ENCODE peak calls at places on chromosomes 11 and 22, in seven cellular contexts. J is brain microvascular endothelial cell, A is neural progenitor cell, M is mucosa of descending colon, E is fibroblast of mammary gland, B is AG09309, N is upper lobe of right lung. G is an unnamed sample.

GRCh38 chr11:69881467-69882269 is 62.5 kb upstream of the FGF3 start:
- DNase-seq in J (no peak), A (peak; percentile 75), M (peak; percentile 38), E (no peak), B (no peak), N (peak; percentile 55), G (no peak)

GRCh38 chr11:19242184-19242932 is 1.6 kb upstream of the E2F8 start:
- DNase-seq in J (peak; percentile 4), A (peak; percentile 50), M (peak; percentile 55), E (no peak), B (no peak), N (no peak), G (no peak)

GRCh38 chr22:46007003-46007847 is 30.3 kb upstream of the WNT7B start:
- DNase-seq in J (peak; percentile 35), A (no peak), M (peak; percentile 70), E (peak; percentile 89), B (no peak), N (peak; percentile 88), G (peak; percentile 72)

GRCh38 chr22:38016182-38017078 is 32.1 kb upstream of the SOX10 start:
- DNase-seq in J (no peak), A (peak; percentile 84), M (no peak), E (peak; percentile 21), B (no peak), N (no peak), G (no peak)

GRCh38 chr22:20853236-20853660 is 5.4 kb downstream of the PI4KA start:
- DNase-seq in J (no peak), A (no peak), M (no peak), E (no peak), B (no peak), N (no peak), G (no peak)

GRCh38 chr22:17158176-17158567 is 905 bp downstream of the HDHD5 start:
- DNase-seq in J (no peak), A (no peak), M (no peak), E (no peak), B (no peak), N (no peak), G (no peak)

GRCh38 chr11:46162700-46163099 is 41.4 kb upstream of the PHF21A start:
- DNase-seq in J (no peak), A (no peak), M (no peak), E (no peak), B (no peak), N (no peak), G (no peak)

GRCh38 chr11:118194835-118195627 is 18.6 kb upstream of the SCN2B start:
- DNase-seq in J (peak; percentile 9), A (no peak), M (peak; percentile 68), E (peak; percentile 77), B (peak; percentile 27), N (peak; percentile 83), G (peak; percentile 91)

GRCh38 chr11:1070594-1071462 is 3.8 kb upstream of the MUC2 start:
- DNase-seq in J (no peak), A (no peak), M (no peak), E (no peak), B (no peak), N (peak; percentile 40), G (no peak)

GRCh38 chr11:73313652-73314051 is 5.6 kb downstream of the ARHGEF17 start:
- DNase-seq in J (no peak), A (no peak), M (no peak), E (no peak), B (no peak), N (no peak), G (no peak)

GRCh38 chr11:59102259-59102765 is 4.7 kb upstream of the FAM111B start:
- DNase-seq in J (peak; percentile 35), A (peak; percentile 87), M (peak; percentile 79), E (peak; percentile 46), B (no peak), N (peak; percentile 81), G (no peak)

GRCh38 chr22:50641696-50642607 is 14.0 kb upstream of the ARSA start:
- DNase-seq in J (peak; percentile 16), A (peak; percentile 82), M (no peak), E (peak; percentile 29), B (no peak), N (peak; percentile 71), G (no peak)

GRCh38 chr11:57639321-57640067 is 10.2 kb downstream of the YPEL4 start:
- DNase-seq in J (no peak), A (peak; percentile 98), M (no peak), E (peak; percentile 18), B (no peak), N (no peak), G (no peak)

GRCh38 chr11:841981-842369 is 354 bp downstream of the POLR2L start:
- DNase-seq in J (no peak), A (no peak), M (no peak), E (no peak), B (no peak), N (no peak), G (no peak)

GRCh38 chr22:24120029-24120428 is 61.3 kb upstream of the SUSD2 start:
- DNase-seq in J (no peak), A (no peak), M (no peak), E (no peak), B (no peak), N (no peak), G (no peak)

GRCh38 chr22:35212020-35212419 is 45.3 kb upstream of the HMGXB4 start:
- DNase-seq in J (peak; percentile 15), A (no peak), M (no peak), E (peak; percentile 50), B (no peak), N (no peak), G (peak; percentile 44)

GRCh38 chr22:17060126-17060525 is 24.7 kb upstream of the IL17RA start:
- DNase-seq in J (no peak), A (no peak), M (no peak), E (no peak), B (no peak), N (no peak), G (no peak)

GRCh38 chr22:39543095-39543494 is 10.5 kb upstream of the RPS19BP1 start:
- DNase-seq in J (no peak), A (peak; percentile 79), M (no peak), E (peak; percentile 48), B (no peak), N (no peak), G (no peak)

GRCh38 chr22:42305967-42306366 is 35.5 kb upstream of the TCF20 start:
- DNase-seq in J (no peak), A (no peak), M (no peak), E (no peak), B (no peak), N (no peak), G (no peak)

GRCh38 chr22:45709004-45709739 is 37.5 kb downstream of the ATXN10 start:
- DNase-seq in J (no peak), A (no peak), M (no peak), E (peak; percentile 85), B (peak; percentile 53), N (no peak), G (peak; percentile 23)

DNA sequence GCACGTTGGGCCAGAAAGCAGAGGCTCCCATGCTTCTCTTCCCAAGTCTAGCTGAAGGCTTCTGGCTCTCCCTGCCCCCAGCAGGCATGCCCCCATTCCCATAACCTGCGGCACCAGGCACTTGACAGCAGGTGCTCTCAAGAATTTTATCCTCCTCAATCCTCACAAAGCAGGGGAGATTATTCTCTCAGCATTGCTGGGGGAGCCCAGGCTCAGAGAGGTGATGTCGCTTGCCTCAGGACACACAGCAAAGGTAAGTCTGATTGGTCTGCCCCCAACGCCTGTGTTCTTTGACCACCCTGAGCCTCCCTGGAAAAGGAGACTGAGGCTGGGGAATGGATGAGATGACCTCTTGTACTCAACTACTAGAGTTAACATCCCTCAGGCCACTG is 4.8 kb downstream of the TST start:
- DNase-seq in J (no peak), A (no peak), M (no peak), E (no peak), B (no peak), N (no peak), G (no peak)
- TF ChIP-seq CTCF in J (no peak), A (no peak), M (no peak), E (no peak), B (no peak), N (no peak), G (no peak)

DNA sequence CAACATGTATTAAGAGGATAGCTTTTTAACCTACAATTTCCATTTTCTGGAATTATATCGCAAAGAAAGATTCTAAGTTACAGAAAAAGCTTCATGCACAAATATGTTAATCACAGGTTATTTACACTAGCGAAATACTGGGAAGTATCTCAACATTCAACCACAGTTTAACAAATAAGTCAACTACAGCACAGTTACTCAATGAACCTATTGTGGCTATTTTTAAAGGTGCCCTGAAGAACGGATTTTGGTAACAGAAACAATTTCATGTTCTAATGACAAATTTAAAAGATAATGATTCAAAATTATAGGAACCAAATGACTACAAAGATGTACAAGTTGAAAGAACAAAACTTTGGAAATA is 51.2 kb downstream of the SYN3 start:
- DNase-seq in J (no peak), A (no peak), M (no peak), E (no peak), B (no peak), N (no peak), G (no peak)
- H3K4me3 ChIP-seq in J (no peak overlapping the region), A (no peak overlapping the region), M (no peak overlapping the region), E (no peak overlapping the region), B (no peak overlapping the region), N (no peak overlapping the region), G (no peak overlapping the region)

DNA sequence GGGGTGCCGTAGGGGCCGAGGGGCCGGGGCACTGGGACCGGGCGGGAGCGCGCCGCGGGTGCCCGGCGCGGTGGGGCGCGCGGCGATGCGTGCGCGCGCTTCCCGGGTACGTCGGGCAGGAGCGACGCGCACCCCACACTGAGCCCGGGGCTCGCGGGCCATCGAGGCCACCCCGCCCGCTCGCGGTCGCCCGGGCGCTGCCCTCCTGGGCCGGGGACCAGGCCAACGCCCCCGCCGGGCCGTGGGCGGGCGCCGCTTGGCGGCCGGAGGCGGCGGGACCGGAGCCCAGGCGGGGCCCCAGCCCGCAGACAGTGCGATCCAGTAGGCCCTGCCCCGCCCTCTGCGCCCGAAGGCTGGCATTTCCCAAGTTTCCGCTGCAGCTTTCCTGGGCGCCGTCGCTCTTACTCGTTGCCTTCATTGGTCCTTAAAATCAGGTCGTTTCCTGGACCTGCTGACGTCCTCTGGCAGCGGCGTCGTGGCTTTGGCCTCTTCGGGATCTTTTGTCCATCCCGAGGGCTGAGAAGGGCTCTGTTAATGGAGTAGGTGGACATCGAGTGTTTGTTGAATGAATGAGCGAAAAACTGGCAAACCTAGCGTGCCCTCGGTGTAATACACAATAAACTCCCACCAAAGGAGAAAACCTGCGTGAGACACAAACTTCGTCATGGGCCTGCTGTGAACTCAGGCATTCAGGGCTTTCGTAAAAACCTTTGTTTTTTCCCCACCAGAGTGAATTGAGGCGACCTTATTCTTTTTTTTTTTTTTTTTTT is 638 bp downstream of the PARVA start:
- DNase-seq in J (peak; percentile 49), A (peak; percentile 90), M (peak; percentile 87), E (peak; percentile 73), B (peak; percentile 52), N (peak; percentile 91), G (no peak)
- TF ChIP-seq CTCF in J (no peak), A (peak; percentile 12), M (peak; percentile 17), E (no peak), B (no peak), N (no peak), G (no peak)

DNA sequence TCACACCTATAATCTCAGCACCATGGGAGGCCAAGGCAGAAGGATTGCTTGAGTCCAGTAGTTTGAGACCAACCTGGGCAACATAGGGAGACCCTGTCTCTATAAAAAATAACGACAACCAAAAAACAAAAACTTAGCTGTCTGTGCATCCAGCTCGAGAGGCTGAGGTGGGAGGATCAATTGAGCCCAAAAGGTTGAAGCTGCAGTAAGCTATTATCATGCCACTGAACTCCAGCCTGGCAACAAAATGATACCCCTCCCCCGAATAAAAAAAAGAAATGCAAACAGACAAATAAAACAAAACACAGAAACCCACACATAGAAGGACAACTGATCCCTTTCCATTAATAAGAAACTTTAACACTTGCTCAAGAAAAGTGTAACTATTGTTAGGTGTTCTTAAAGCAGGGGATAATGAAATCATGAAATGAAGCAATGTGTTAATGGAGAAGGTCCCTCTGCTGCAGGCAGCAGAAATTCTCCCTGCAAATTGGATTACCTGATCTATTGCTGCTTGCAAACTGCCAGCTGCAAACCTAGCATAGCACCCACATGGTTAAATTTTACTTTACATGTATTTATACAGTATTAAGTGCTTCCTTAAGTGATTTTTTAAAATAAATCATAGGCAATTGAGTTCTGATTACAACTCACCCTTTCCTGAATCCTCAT is 226.3 kb downstream of the SBF2 start:
- DNase-seq in J (no peak), A (peak; percentile 3), M (no peak), E (no peak), B (no peak), N (no peak), G (no peak)
- H3K4me3 ChIP-seq in J (no peak overlapping the region), A (no peak overlapping the region), M (no peak overlapping the region), E (no peak overlapping the region), B (no peak overlapping the region), N (no peak overlapping the region), G (no peak overlapping the region)

G was measured in kidney epithelial cell.